ENCODE peak calls at places on chromosomes 4 and X, in seven cellular contexts. One of them, this sample, is unnamed.

GRCh38 chrX:120015145-120016067 is 62.1 kb downstream of the RHOXF2B start:
- DNase-seq in astrocyte: no peak
- DNase-seq in CD8-positive, alpha-beta memory T cell: no peak
- DNase-seq in K562: no peak
- DNase-seq in fibroblast of the conjunctiva: no peak
- DNase-seq in adrenal gland: peak
- DNase-seq in transverse colon: no peak
- DNase-seq in this sample: no peak

GRCh38 chr4:99457676-99458075 is 22.5 kb upstream of the ADH7 start:
- DNase-seq in astrocyte: no peak
- DNase-seq in CD8-positive, alpha-beta memory T cell: no peak
- DNase-seq in K562: no peak
- DNase-seq in fibroblast of the conjunctiva: no peak
- DNase-seq in adrenal gland: no peak
- DNase-seq in transverse colon: no peak
- DNase-seq in this sample: no peak

GRCh38 chr4:107857741-107858140 is 33.0 kb downstream of the SGMS2 start:
- DNase-seq in astrocyte: no peak
- DNase-seq in CD8-positive, alpha-beta memory T cell: no peak
- DNase-seq in K562: no peak
- DNase-seq in fibroblast of the conjunctiva: no peak
- DNase-seq in adrenal gland: no peak
- DNase-seq in transverse colon: no peak
- DNase-seq in this sample: no peak

GRCh38 chr4:120018786-120019185 is 47.9 kb downstream of the MAD2L1 start:
- DNase-seq in astrocyte: peak
- DNase-seq in CD8-positive, alpha-beta memory T cell: no peak
- DNase-seq in K562: no peak
- DNase-seq in fibroblast of the conjunctiva: no peak
- DNase-seq in adrenal gland: no peak
- DNase-seq in transverse colon: no peak
- DNase-seq in this sample: peak

GRCh38 chrX:154840856-154841255 is 6.4 kb upstream of the SMIM9 start:
- DNase-seq in astrocyte: peak
- DNase-seq in CD8-positive, alpha-beta memory T cell: no peak
- DNase-seq in K562: peak
- DNase-seq in fibroblast of the conjunctiva: peak
- DNase-seq in adrenal gland: no peak
- DNase-seq in transverse colon: no peak
- DNase-seq in this sample: peak

GRCh38 chrX:133544105-133544504 is 128.8 kb upstream of the GPC4 start:
- DNase-seq in astrocyte: peak
- DNase-seq in CD8-positive, alpha-beta memory T cell: no peak
- DNase-seq in K562: no peak
- DNase-seq in fibroblast of the conjunctiva: peak
- DNase-seq in adrenal gland: no peak
- DNase-seq in transverse colon: no peak
- DNase-seq in this sample: peak

GRCh38 chrX:135421537-135421931 is 210 bp upstream of the SMIM10L2A start:
- DNase-seq in astrocyte: peak
- DNase-seq in CD8-positive, alpha-beta memory T cell: peak
- DNase-seq in K562: peak
- DNase-seq in fibroblast of the conjunctiva: peak
- DNase-seq in adrenal gland: peak
- DNase-seq in transverse colon: peak
- DNase-seq in this sample: peak

GRCh38 chr4:10074767-10075105 is 41.9 kb downstream of the WDR1 start:
- DNase-seq in astrocyte: peak
- DNase-seq in CD8-positive, alpha-beta memory T cell: no peak
- DNase-seq in K562: peak
- DNase-seq in fibroblast of the conjunctiva: peak
- DNase-seq in adrenal gland: no peak
- DNase-seq in transverse colon: no peak
- DNase-seq in this sample: peak

GRCh38 chr4:2954358-2955185 is 8.6 kb downstream of the NOP14 start:
- DNase-seq in astrocyte: no peak
- DNase-seq in CD8-positive, alpha-beta memory T cell: no peak
- DNase-seq in K562: no peak
- DNase-seq in fibroblast of the conjunctiva: no peak
- DNase-seq in adrenal gland: no peak
- DNase-seq in transverse colon: no peak
- DNase-seq in this sample: no peak

GRCh38 chrX:107935200-107935599 is 47.0 kb downstream of the TEX13B start:
- DNase-seq in astrocyte: peak
- DNase-seq in CD8-positive, alpha-beta memory T cell: no peak
- DNase-seq in K562: no peak
- DNase-seq in fibroblast of the conjunctiva: peak
- DNase-seq in adrenal gland: peak
- DNase-seq in transverse colon: no peak
- DNase-seq in this sample: peak

GRCh38 chr4:80101086-80101767 is 28.2 kb upstream of the ANTXR2 start:
- DNase-seq in astrocyte: no peak
- DNase-seq in CD8-positive, alpha-beta memory T cell: no peak
- DNase-seq in K562: no peak
- DNase-seq in fibroblast of the conjunctiva: no peak
- DNase-seq in adrenal gland: no peak
- DNase-seq in transverse colon: no peak
- DNase-seq in this sample: no peak

GRCh38 chr4:16222957-16223527 is 3.2 kb downstream of the TAPT1 start:
- DNase-seq in astrocyte: no peak
- DNase-seq in CD8-positive, alpha-beta memory T cell: no peak
- DNase-seq in K562: no peak
- DNase-seq in fibroblast of the conjunctiva: no peak
- DNase-seq in adrenal gland: no peak
- DNase-seq in transverse colon: no peak
- DNase-seq in this sample: peak

GRCh38 chrX:72620550-72621145 is 48.0 kb upstream of the HDAC8 start:
- DNase-seq in astrocyte: peak
- DNase-seq in CD8-positive, alpha-beta memory T cell: no peak
- DNase-seq in K562: peak
- DNase-seq in fibroblast of the conjunctiva: peak
- DNase-seq in adrenal gland: peak
- DNase-seq in transverse colon: peak
- DNase-seq in this sample: peak

GRCh38 chr4:37392540-37393255 is 148.2 kb downstream of the NWD2 start:
- DNase-seq in astrocyte: no peak
- DNase-seq in CD8-positive, alpha-beta memory T cell: no peak
- DNase-seq in K562: no peak
- DNase-seq in fibroblast of the conjunctiva: no peak
- DNase-seq in adrenal gland: peak
- DNase-seq in transverse colon: peak
- DNase-seq in this sample: no peak

GRCh38 chr4:137635596-137635995 is 103.3 kb upstream of the PCDH18 start:
- DNase-seq in astrocyte: no peak
- DNase-seq in CD8-positive, alpha-beta memory T cell: no peak
- DNase-seq in K562: no peak
- DNase-seq in fibroblast of the conjunctiva: no peak
- DNase-seq in adrenal gland: no peak
- DNase-seq in transverse colon: no peak
- DNase-seq in this sample: no peak

GRCh38 chr4:40046311-40046980 is 10.2 kb upstream of the N4BP2 start:
- DNase-seq in astrocyte: peak
- DNase-seq in CD8-positive, alpha-beta memory T cell: no peak
- DNase-seq in K562: peak
- DNase-seq in fibroblast of the conjunctiva: peak
- DNase-seq in adrenal gland: no peak
- DNase-seq in transverse colon: peak
- DNase-seq in this sample: peak

GRCh38 chr4:172892300-172892699 is 276.3 kb upstream of the GALNT7 start:
- DNase-seq in astrocyte: no peak
- DNase-seq in CD8-positive, alpha-beta memory T cell: no peak
- DNase-seq in K562: peak
- DNase-seq in fibroblast of the conjunctiva: peak
- DNase-seq in adrenal gland: no peak
- DNase-seq in transverse colon: no peak
- DNase-seq in this sample: peak

GRCh38 chr4:33060873-33061542 is 2340.8 kb downstream of the PCDH7 start:
- DNase-seq in astrocyte: peak
- DNase-seq in CD8-positive, alpha-beta memory T cell: no peak
- DNase-seq in K562: no peak
- DNase-seq in fibroblast of the conjunctiva: no peak
- DNase-seq in adrenal gland: peak
- DNase-seq in transverse colon: peak
- DNase-seq in this sample: peak

GRCh38 chr4:74656596-74656995 is 137.7 kb downstream of the BTC start:
- DNase-seq in astrocyte: no peak
- DNase-seq in CD8-positive, alpha-beta memory T cell: no peak
- DNase-seq in K562: no peak
- DNase-seq in fibroblast of the conjunctiva: no peak
- DNase-seq in adrenal gland: no peak
- DNase-seq in transverse colon: no peak
- DNase-seq in this sample: no peak

GRCh38 chrX:102659790-102660757 is 8.8 kb downstream of the GPRASP1 start:
- DNase-seq in astrocyte: peak
- DNase-seq in CD8-positive, alpha-beta memory T cell: peak
- DNase-seq in K562: peak
- DNase-seq in fibroblast of the conjunctiva: peak
- DNase-seq in adrenal gland: peak
- DNase-seq in transverse colon: peak
- DNase-seq in this sample: peak

GRCh38 chr4:1967512-1968149 is 41.1 kb downstream of the NELFA start:
- DNase-seq in astrocyte: peak
- DNase-seq in CD8-positive, alpha-beta memory T cell: no peak
- DNase-seq in K562: no peak
- DNase-seq in fibroblast of the conjunctiva: no peak
- DNase-seq in adrenal gland: no peak
- DNase-seq in transverse colon: no peak
- DNase-seq in this sample: peak

GRCh38 chrX:108199691-108200090 is 108.1 kb downstream of the ATG4A start:
- DNase-seq in astrocyte: no peak
- DNase-seq in CD8-positive, alpha-beta memory T cell: no peak
- DNase-seq in K562: peak
- DNase-seq in fibroblast of the conjunctiva: no peak
- DNase-seq in adrenal gland: peak
- DNase-seq in transverse colon: no peak
- DNase-seq in this sample: peak

GRCh38 chr4:21790437-21791029 is 158.0 kb downstream of the KCNIP4 start:
- DNase-seq in astrocyte: peak
- DNase-seq in CD8-positive, alpha-beta memory T cell: no peak
- DNase-seq in K562: peak
- DNase-seq in fibroblast of the conjunctiva: no peak
- DNase-seq in adrenal gland: no peak
- DNase-seq in transverse colon: no peak
- DNase-seq in this sample: peak

GRCh38 chr4:133668061-133668851 is 519.2 kb downstream of the PCDH10 start:
- DNase-seq in astrocyte: no peak
- DNase-seq in CD8-positive, alpha-beta memory T cell: no peak
- DNase-seq in K562: no peak
- DNase-seq in fibroblast of the conjunctiva: no peak
- DNase-seq in adrenal gland: no peak
- DNase-seq in transverse colon: no peak
- DNase-seq in this sample: no peak

GRCh38 chr4:156970501-156971167 is 965 bp downstream of the PDGFC start:
- DNase-seq in astrocyte: no peak
- DNase-seq in CD8-positive, alpha-beta memory T cell: no peak
- DNase-seq in K562: no peak
- DNase-seq in fibroblast of the conjunctiva: no peak
- DNase-seq in adrenal gland: peak
- DNase-seq in transverse colon: peak
- DNase-seq in this sample: peak

GRCh38 chr4:185740471-185740873 is 71.5 kb downstream of the SORBS2 start:
- DNase-seq in astrocyte: peak
- DNase-seq in CD8-positive, alpha-beta memory T cell: no peak
- DNase-seq in K562: no peak
- DNase-seq in fibroblast of the conjunctiva: no peak
- DNase-seq in adrenal gland: no peak
- DNase-seq in transverse colon: no peak
- DNase-seq in this sample: no peak

GRCh38 chr4:39308576-39308975 is 57.6 kb downstream of the RFC1 start:
- DNase-seq in astrocyte: peak
- DNase-seq in CD8-positive, alpha-beta memory T cell: no peak
- DNase-seq in K562: no peak
- DNase-seq in fibroblast of the conjunctiva: no peak
- DNase-seq in adrenal gland: no peak
- DNase-seq in transverse colon: no peak
- DNase-seq in this sample: no peak

GRCh38 chrX:128781506-128781905 is 729.3 kb upstream of the ACTRT1 start:
- DNase-seq in astrocyte: no peak
- DNase-seq in CD8-positive, alpha-beta memory T cell: no peak
- DNase-seq in K562: no peak
- DNase-seq in fibroblast of the conjunctiva: no peak
- DNase-seq in adrenal gland: peak
- DNase-seq in transverse colon: peak
- DNase-seq in this sample: no peak

GRCh38 chr4:13102344-13102743 is 381.8 kb downstream of the RAB28 start:
- DNase-seq in astrocyte: peak
- DNase-seq in CD8-positive, alpha-beta memory T cell: no peak
- DNase-seq in K562: no peak
- DNase-seq in fibroblast of the conjunctiva: no peak
- DNase-seq in adrenal gland: no peak
- DNase-seq in transverse colon: no peak
- DNase-seq in this sample: no peak

GRCh38 chr4:7335363-7336066 is 99.2 kb downstream of the PSAPL1 start:
- DNase-seq in astrocyte: no peak
- DNase-seq in CD8-positive, alpha-beta memory T cell: peak
- DNase-seq in K562: peak
- DNase-seq in fibroblast of the conjunctiva: peak
- DNase-seq in adrenal gland: peak
- DNase-seq in transverse colon: peak
- DNase-seq in this sample: peak

GRCh38 chrX:134896194-134896593 is 94.6 kb upstream of the SMIM10 start:
- DNase-seq in astrocyte: no peak
- DNase-seq in CD8-positive, alpha-beta memory T cell: no peak
- DNase-seq in K562: no peak
- DNase-seq in fibroblast of the conjunctiva: no peak
- DNase-seq in adrenal gland: no peak
- DNase-seq in transverse colon: no peak
- DNase-seq in this sample: no peak

GRCh38 chr4:117447925-117448324 is 362.5 kb upstream of the TRAM1L1 start:
- DNase-seq in astrocyte: no peak
- DNase-seq in CD8-positive, alpha-beta memory T cell: no peak
- DNase-seq in K562: no peak
- DNase-seq in fibroblast of the conjunctiva: no peak
- DNase-seq in adrenal gland: no peak
- DNase-seq in transverse colon: no peak
- DNase-seq in this sample: no peak

GRCh38 chr4:27005512-27006246 is 145.0 kb downstream of the STIM2 start:
- DNase-seq in astrocyte: peak
- DNase-seq in CD8-positive, alpha-beta memory T cell: no peak
- DNase-seq in K562: no peak
- DNase-seq in fibroblast of the conjunctiva: peak
- DNase-seq in adrenal gland: no peak
- DNase-seq in transverse colon: no peak
- DNase-seq in this sample: peak

GRCh38 chr4:151679247-151679646 is 81.6 kb downstream of the GATB start:
- DNase-seq in astrocyte: no peak
- DNase-seq in CD8-positive, alpha-beta memory T cell: no peak
- DNase-seq in K562: no peak
- DNase-seq in fibroblast of the conjunctiva: no peak
- DNase-seq in adrenal gland: no peak
- DNase-seq in transverse colon: no peak
- DNase-seq in this sample: no peak